ENCODE peak calls at places on chromosome 20, in eight cellular contexts. One of them, this sample, is unnamed.
A peak's percentile ranks its signal among the peaks of the same experiment; 100 is the strongest.

GRCh38 chr20:15342987-15343639 is 1005.7 kb upstream of the FLRT3 start:
- DNase-seq in body of pancreas: no peak
- DNase-seq in A549: no peak
- DNase-seq in lower lobe of right lung: no peak
- DNase-seq in upper lobe of right lung: no peak
- DNase-seq in small intestine: no peak
- DNase-seq in hepatocyte: no peak
- DNase-seq in pancreas: no peak
- DNase-seq in this sample: no peak

GRCh38 chr20:35582741-35583404 is 32.8 kb upstream of the SPAG4 start:
- DNase-seq in A549: no peak
- DNase-seq in body of pancreas: no peak
- DNase-seq in small intestine: no peak
- DNase-seq in hepatocyte: no peak
- DNase-seq in pancreas: no peak
- DNase-seq in lower lobe of right lung: no peak
- DNase-seq in upper lobe of right lung: peak; percentile 55
- DNase-seq in this sample: no peak

GRCh38 chr20:13996265-13996664 is 949 bp downstream of the MACROD2 start:
- DNase-seq in small intestine: peak; percentile 28
- DNase-seq in hepatocyte: peak; percentile 21
- DNase-seq in A549: no peak
- DNase-seq in pancreas: no peak
- DNase-seq in upper lobe of right lung: no peak
- DNase-seq in body of pancreas: no peak
- DNase-seq in lower lobe of right lung: no peak
- DNase-seq in this sample: no peak

GRCh38 chr20:63686492-63687321 is 9.7 kb upstream of the TNFRSF6B start:
- DNase-seq in body of pancreas: peak; percentile 75
- DNase-seq in small intestine: peak; percentile 87
- DNase-seq in hepatocyte: peak; percentile 60
- DNase-seq in lower lobe of right lung: peak; percentile 78
- DNase-seq in A549: peak; percentile 69
- DNase-seq in pancreas: peak; percentile 53
- DNase-seq in upper lobe of right lung: peak; percentile 81
- DNase-seq in this sample: no peak

GRCh38 chr20:58647814-58648501 is 3.1 kb upstream of the STX16 start:
- DNase-seq in A549: no peak
- DNase-seq in hepatocyte: no peak
- DNase-seq in lower lobe of right lung: no peak
- DNase-seq in pancreas: no peak
- DNase-seq in body of pancreas: no peak
- DNase-seq in upper lobe of right lung: peak; percentile 8
- DNase-seq in small intestine: no peak
- DNase-seq in this sample: no peak

GRCh38 chr20:33209789-33210188 is 7.4 kb upstream of the BPIFA3 start:
- DNase-seq in pancreas: peak; percentile 80
- DNase-seq in small intestine: peak; percentile 55
- DNase-seq in upper lobe of right lung: peak; percentile 82
- DNase-seq in hepatocyte: peak; percentile 94
- DNase-seq in body of pancreas: peak; percentile 76
- DNase-seq in lower lobe of right lung: peak; percentile 70
- DNase-seq in A549: peak; percentile 43
- DNase-seq in this sample: no peak

GRCh38 chr20:38337561-38338140 is 8.6 kb upstream of the LBP start:
- DNase-seq in upper lobe of right lung: no peak
- DNase-seq in pancreas: no peak
- DNase-seq in small intestine: peak; percentile 57
- DNase-seq in lower lobe of right lung: no peak
- DNase-seq in body of pancreas: no peak
- DNase-seq in A549: peak; percentile 84
- DNase-seq in hepatocyte: peak; percentile 38
- DNase-seq in this sample: no peak

GRCh38 chr20:35307666-35308653 is 15.7 kb upstream of the FAM83C start:
- DNase-seq in body of pancreas: peak; percentile 53
- DNase-seq in small intestine: no peak
- DNase-seq in lower lobe of right lung: no peak
- DNase-seq in hepatocyte: no peak
- DNase-seq in A549: peak; percentile 37
- DNase-seq in upper lobe of right lung: no peak
- DNase-seq in pancreas: no peak
- DNase-seq in this sample: no peak

GRCh38 chr20:62314339-62314638 is 11.5 kb downstream of the ADRM1 start:
- DNase-seq in small intestine: no peak
- DNase-seq in body of pancreas: no peak
- DNase-seq in upper lobe of right lung: no peak
- DNase-seq in pancreas: no peak
- DNase-seq in hepatocyte: no peak
- DNase-seq in A549: no peak
- DNase-seq in lower lobe of right lung: no peak
- DNase-seq in this sample: no peak
- H3K4me3 ChIP-seq in small intestine: no peak overlapping the region
- H3K4me3 ChIP-seq in body of pancreas: no peak overlapping the region
- H3K4me3 ChIP-seq in upper lobe of right lung: no peak overlapping the region
- H3K4me3 ChIP-seq in pancreas: no peak overlapping the region
- H3K4me3 ChIP-seq in hepatocyte: no peak overlapping the region
- H3K4me3 ChIP-seq in A549: no peak overlapping the region
- H3K4me3 ChIP-seq in lower lobe of right lung: no peak overlapping the region
- H3K4me3 ChIP-seq in this sample: no peak overlapping the region

GRCh38 chr20:51985753-51986152 is 183.4 kb upstream of the SALL4 start:
- DNase-seq in small intestine: no peak
- DNase-seq in body of pancreas: no peak
- DNase-seq in lower lobe of right lung: no peak
- DNase-seq in upper lobe of right lung: no peak
- DNase-seq in hepatocyte: no peak
- DNase-seq in A549: no peak
- DNase-seq in pancreas: no peak
- DNase-seq in this sample: no peak
- H3K27ac ChIP-seq in small intestine: no peak overlapping the region
- H3K27ac ChIP-seq in body of pancreas: peak overlapping the region; percentile 76
- H3K27ac ChIP-seq in lower lobe of right lung: no peak overlapping the region
- H3K27ac ChIP-seq in upper lobe of right lung: no peak overlapping the region
- H3K27ac ChIP-seq in hepatocyte: peak overlapping the region; percentile 72
- H3K27ac ChIP-seq in A549: peak overlapping the region; percentile 91
- H3K27ac ChIP-seq in pancreas: no peak overlapping the region
- H3K27ac ChIP-seq in this sample: no peak overlapping the region

GRCh38 chr20:51423810-51424209 is 118.7 kb downstream of the NFATC2 start:
- DNase-seq in hepatocyte: no peak
- DNase-seq in small intestine: no peak
- DNase-seq in upper lobe of right lung: no peak
- DNase-seq in pancreas: no peak
- DNase-seq in A549: no peak
- DNase-seq in lower lobe of right lung: no peak
- DNase-seq in body of pancreas: no peak
- DNase-seq in this sample: no peak
- H3K4me3 ChIP-seq in hepatocyte: no peak overlapping the region
- H3K4me3 ChIP-seq in small intestine: no peak overlapping the region
- H3K4me3 ChIP-seq in upper lobe of right lung: no peak overlapping the region
- H3K4me3 ChIP-seq in pancreas: no peak overlapping the region
- H3K4me3 ChIP-seq in A549: no peak overlapping the region
- H3K4me3 ChIP-seq in lower lobe of right lung: no peak overlapping the region
- H3K4me3 ChIP-seq in body of pancreas: no peak overlapping the region
- H3K4me3 ChIP-seq in this sample: no peak overlapping the region

DNA sequence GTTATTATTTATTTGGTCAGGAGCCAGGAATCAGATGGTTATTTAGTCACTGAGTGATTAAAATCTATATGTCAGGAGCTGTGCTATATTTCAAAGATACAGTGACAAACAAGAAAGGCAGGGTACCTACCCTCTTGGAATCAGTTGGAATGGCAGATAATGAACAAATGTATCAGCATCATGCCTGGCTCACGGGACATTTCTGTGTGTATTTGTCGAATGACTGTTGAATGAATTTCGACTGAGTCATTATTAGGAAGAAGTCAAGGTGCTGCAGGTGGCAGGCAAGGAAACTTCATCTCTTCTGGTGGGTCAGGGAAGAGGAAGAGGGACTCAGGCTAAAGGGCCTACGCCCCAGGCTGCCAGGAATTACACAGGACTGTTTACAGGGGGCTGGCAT is 13.6 kb downstream of the PKIG start:
- DNase-seq in body of pancreas: no peak
- DNase-seq in pancreas: no peak
- DNase-seq in upper lobe of right lung: no peak
- DNase-seq in A549: peak; percentile 28
- DNase-seq in hepatocyte: no peak
- DNase-seq in lower lobe of right lung: no peak
- DNase-seq in small intestine: no peak
- DNase-seq in this sample: no peak
- H3K27ac ChIP-seq in body of pancreas: no peak overlapping the region
- H3K27ac ChIP-seq in pancreas: no peak overlapping the region
- H3K27ac ChIP-seq in upper lobe of right lung: no peak overlapping the region
- H3K27ac ChIP-seq in A549: peak overlapping the region; percentile 34
- H3K27ac ChIP-seq in hepatocyte: no peak overlapping the region
- H3K27ac ChIP-seq in lower lobe of right lung: peak overlapping the region; percentile 5
- H3K27ac ChIP-seq in small intestine: no peak overlapping the region
- H3K27ac ChIP-seq in this sample: peak overlapping the region; percentile 88

DNA sequence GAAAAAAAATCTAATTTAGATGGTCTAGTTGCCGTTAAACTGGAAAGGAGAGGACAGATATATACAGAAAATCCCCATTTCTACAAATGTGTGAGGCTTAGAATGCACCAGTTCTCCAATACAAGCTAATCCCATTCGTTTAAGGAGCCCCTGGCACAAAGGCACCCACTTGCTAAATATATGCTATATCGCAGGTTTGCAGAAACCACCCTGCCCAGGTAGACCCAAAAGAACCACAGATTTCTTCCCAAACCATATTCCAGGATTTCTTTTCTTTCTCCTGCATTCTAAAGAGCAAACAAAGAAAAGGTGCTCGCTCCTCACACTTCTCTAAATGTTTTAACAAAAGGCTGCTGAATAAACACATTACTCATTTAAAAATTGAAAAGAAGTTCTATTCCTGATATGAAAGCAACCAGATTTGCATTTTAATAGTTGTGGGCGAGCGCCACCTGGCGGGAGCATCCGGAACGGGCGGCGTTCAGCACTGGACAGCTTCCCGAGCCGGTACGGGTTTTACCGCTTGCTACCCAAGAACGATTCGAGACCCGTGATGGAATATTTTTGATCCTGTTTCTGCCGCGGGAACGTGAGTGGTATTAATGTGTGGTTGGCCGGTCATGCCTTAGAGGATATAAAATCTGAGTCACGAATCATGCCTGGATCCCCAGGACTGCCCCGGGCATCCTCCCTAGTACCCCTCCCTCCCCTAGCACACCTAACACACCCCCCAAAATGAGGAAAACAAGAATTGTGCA is 2.1 kb downstream of the PTPRT start:
- DNase-seq in lower lobe of right lung: peak; percentile 73
- DNase-seq in small intestine: peak; percentile 35
- DNase-seq in pancreas: peak; percentile 48
- DNase-seq in hepatocyte: peak; percentile 83
- DNase-seq in body of pancreas: peak; percentile 70
- DNase-seq in A549: peak; percentile 63
- DNase-seq in upper lobe of right lung: peak; percentile 84
- DNase-seq in this sample: no peak
- H3K4me3 ChIP-seq in lower lobe of right lung: peak overlapping the region; percentile 6
- H3K4me3 ChIP-seq in small intestine: no peak overlapping the region
- H3K4me3 ChIP-seq in pancreas: no peak overlapping the region
- H3K4me3 ChIP-seq in hepatocyte: no peak overlapping the region
- H3K4me3 ChIP-seq in body of pancreas: no peak overlapping the region
- H3K4me3 ChIP-seq in A549: no peak overlapping the region
- H3K4me3 ChIP-seq in upper lobe of right lung: no peak overlapping the region
- H3K4me3 ChIP-seq in this sample: peak overlapping the region; percentile 61

GRCh38 chr20:1001981-1002681 is at the start of gene RSPO4:
- DNase-seq in small intestine: peak; percentile 17
- DNase-seq in A549: no peak
- DNase-seq in pancreas: no peak
- DNase-seq in body of pancreas: no peak
- DNase-seq in hepatocyte: peak; percentile 36
- DNase-seq in lower lobe of right lung: no peak
- DNase-seq in upper lobe of right lung: peak; percentile 60
- DNase-seq in this sample: no peak
- H3K27ac ChIP-seq in small intestine: no peak within 1 kb of the TSS
- H3K27ac ChIP-seq in A549: no peak within 1 kb of the TSS
- H3K27ac ChIP-seq in pancreas: no peak within 1 kb of the TSS
- H3K27ac ChIP-seq in body of pancreas: no peak within 1 kb of the TSS
- H3K27ac ChIP-seq in hepatocyte: no peak within 1 kb of the TSS
- H3K27ac ChIP-seq in lower lobe of right lung: no peak within 1 kb of the TSS
- H3K27ac ChIP-seq in upper lobe of right lung: no peak within 1 kb of the TSS
- H3K27ac ChIP-seq in this sample: no peak within 1 kb of the TSS

GRCh38 chr20:49685809-49686208 is 27.9 kb downstream of the B4GALT5 start:
- DNase-seq in body of pancreas: no peak
- DNase-seq in pancreas: no peak
- DNase-seq in small intestine: no peak
- DNase-seq in upper lobe of right lung: no peak
- DNase-seq in hepatocyte: no peak
- DNase-seq in A549: no peak
- DNase-seq in lower lobe of right lung: no peak
- DNase-seq in this sample: no peak
- H3K4me3 ChIP-seq in body of pancreas: no peak overlapping the region
- H3K4me3 ChIP-seq in pancreas: no peak overlapping the region
- H3K4me3 ChIP-seq in small intestine: no peak overlapping the region
- H3K4me3 ChIP-seq in upper lobe of right lung: no peak overlapping the region
- H3K4me3 ChIP-seq in hepatocyte: no peak overlapping the region
- H3K4me3 ChIP-seq in A549: no peak overlapping the region
- H3K4me3 ChIP-seq in lower lobe of right lung: no peak overlapping the region
- H3K4me3 ChIP-seq in this sample: no peak overlapping the region

This sample was measured in coronary artery.